ENCODE peak calls at places on chromosomes 7 and 10, in eight cellular contexts. U is left ventricle myocardium inferior; Y is Peyer's patch; I is adrenal gland; R is transverse colon; E is neuronal stem cell; Q is breast epithelium; V is effector memory CD4-positive, alpha-beta T cell. G is an unnamed sample.

GRCh38 chr10:44043646-44044368 is 341.1 kb downstream of the CXCL12 start:
- DNase-seq in E (no peak), U (no peak), V (no peak), Q (no peak), Y (no peak), I (no peak), R (no peak), G (no peak)

GRCh38 chr7:87328281-87328680 is 17.2 kb upstream of the CROT start:
- DNase-seq in I (no peak), R (no peak), Q (no peak), E (no peak), U (no peak), V (no peak), Y (no peak), G (no peak)

GRCh38 chr7:130912910-130913720 is 179.1 kb upstream of the KLF14 start:
- DNase-seq in R (peak), Y (peak), V (peak), Q (no peak), I (peak), E (no peak), U (peak), G (peak)

GRCh38 chr7:81361769-81362168 is 408.1 kb downstream of the HGF start:
- DNase-seq in V (no peak), Y (no peak), Q (no peak), U (no peak), R (no peak), I (no peak), E (no peak), G (peak)

GRCh38 chr10:5889624-5890518 is at the start of the genes ANKRD16 and FBH1:
- DNase-seq in E (peak), Q (peak), V (peak), I (peak), U (peak), R (peak), Y (peak), G (peak)

GRCh38 chr10:45135836-45136235 is 135.1 kb downstream of the ZNF22 start:
- DNase-seq in R (no peak), V (no peak), I (no peak), Q (no peak), E (no peak), U (no peak), Y (no peak), G (no peak)

GRCh38 chr7:710161-710560 is 16.3 kb upstream of the DNAAF5 start:
- DNase-seq in Q (no peak), Y (no peak), R (no peak), I (no peak), U (no peak), V (no peak), E (no peak), G (no peak)

GRCh38 chr10:66180651-66181318 is 745.1 kb upstream of the LRRTM3 start:
- DNase-seq in Q (no peak), Y (no peak), R (no peak), U (no peak), E (peak), I (no peak), V (no peak), G (no peak)

GRCh38 chr10:112557197-112557596 is 110.2 kb downstream of the VTI1A start:
- DNase-seq in Y (no peak), E (no peak), V (no peak), R (no peak), U (no peak), Q (no peak), I (no peak), G (no peak)

GRCh38 chr7:37482505-37482904 is 33.8 kb upstream of the ELMO1 start:
- DNase-seq in U (no peak), I (no peak), Q (no peak), Y (no peak), V (no peak), E (no peak), R (no peak), G (no peak)

GRCh38 chr10:127325506-127325905 is 129.1 kb upstream of the INSYN2A start:
- DNase-seq in Q (no peak), I (no peak), V (no peak), R (no peak), Y (no peak), E (no peak), U (no peak), G (no peak)

GRCh38 chr10:79488870-79489269 is 23.5 kb upstream of the EIF5AL1 start:
- DNase-seq in E (no peak), Q (no peak), I (no peak), V (no peak), R (no peak), Y (no peak), U (no peak), G (no peak)
- H3K27ac ChIP-seq in E (no peak), Q (peak), I (no peak), V (no peak), R (peak), Y (no peak), U (peak), G (no peak)

GRCh38 chr7:27126596-27127327 is 3.8 kb downstream of the HOXA4 start:
- DNase-seq in V (no peak), Y (no peak), U (no peak), Q (no peak), E (no peak), R (no peak), I (no peak), G (no peak)

GRCh38 chr7:27128034-27128433 is 2.5 kb downstream of the HOXA4 start:
- DNase-seq in Q (no peak), V (no peak), R (no peak), I (no peak), U (no peak), Y (no peak), E (no peak), G (no peak)

GRCh38 chr7:27130540-27131389 is at the start of gene HOXA4:
- DNase-seq in R (peak), Q (peak), I (peak), V (peak), U (peak), E (no peak), Y (peak), G (peak)

GRCh38 chr7:27129729-27130539 is 623 bp downstream of the HOXA4 start:
- DNase-seq in E (no peak), I (no peak), V (no peak), R (peak), U (no peak), Y (peak), Q (no peak), G (peak)

DNA sequence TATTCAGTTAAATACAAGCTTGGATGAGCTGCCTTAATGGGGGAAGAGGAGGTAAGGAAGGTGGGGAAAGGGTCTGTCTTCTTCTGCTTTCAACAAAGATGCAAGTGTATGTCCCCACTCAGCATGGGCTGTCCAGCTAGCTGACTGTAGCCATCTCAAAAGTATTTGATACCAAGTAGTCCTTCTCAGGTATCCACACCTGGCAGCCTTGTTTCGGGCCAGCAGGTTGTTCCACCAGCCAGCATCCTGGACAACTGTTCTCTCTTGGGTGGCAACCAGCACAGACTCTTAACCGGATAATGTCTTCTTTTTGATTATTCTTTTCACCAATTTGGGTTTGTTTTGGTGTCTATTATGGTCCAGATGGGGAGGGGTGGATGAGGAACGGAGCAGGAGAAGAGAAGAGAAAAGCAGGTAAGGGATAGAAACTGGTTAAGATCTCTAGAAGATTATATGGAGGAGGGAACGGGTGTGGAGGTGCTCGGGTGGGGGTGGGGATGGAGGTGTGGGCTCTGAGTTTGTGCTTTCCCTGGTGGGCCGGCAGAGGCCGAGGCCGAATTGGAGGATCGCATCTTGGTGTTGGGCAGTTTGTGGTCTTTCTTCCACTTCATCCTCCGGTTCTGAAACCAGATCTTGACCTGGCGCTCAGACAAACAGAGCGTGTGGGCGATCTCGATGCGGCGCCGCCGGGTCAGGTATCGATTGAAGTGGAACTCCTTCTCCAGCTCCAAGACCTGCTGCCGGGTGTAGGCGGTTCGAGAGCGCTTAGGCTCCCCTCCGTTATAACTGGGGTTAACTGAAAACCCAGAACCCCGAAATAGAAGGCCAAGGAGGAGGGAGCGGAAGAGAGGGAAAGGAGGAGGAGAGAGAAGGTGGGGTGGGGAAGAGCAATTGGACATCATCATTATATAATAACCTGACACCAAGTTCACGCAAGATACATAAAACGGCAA is 1.5 kb downstream of the HOXA4 start:
- DNase-seq in U (no peak), E (no peak), I (no peak), Q (no peak), Y (peak), V (no peak), R (no peak), G (no peak)
- H3K4me3 ChIP-seq in U (peak), E (no peak), I (no peak), Q (peak), Y (peak), V (no peak), R (no peak), G (no peak)

GRCh38 chr7:114930107-114930521 is 8.2 kb downstream of the MDFIC start:
- DNase-seq in Q (no peak), R (no peak), U (no peak), Y (no peak), V (no peak), I (no peak), E (peak), G (no peak)

GRCh38 chr7:114933665-114934064 is 11.8 kb downstream of the MDFIC start:
- DNase-seq in V (no peak), Y (no peak), Q (no peak), E (no peak), R (no peak), I (no peak), U (no peak), G (no peak)

GRCh38 chr7:114929570-114929969 is 7.7 kb downstream of the MDFIC start:
- DNase-seq in R (no peak), U (no peak), E (no peak), Y (no peak), Q (no peak), V (no peak), I (no peak), G (no peak)

GRCh38 chr7:114930829-114931655 is 9.1 kb downstream of the MDFIC start:
- DNase-seq in Q (no peak), I (no peak), V (no peak), U (no peak), Y (no peak), R (no peak), E (no peak), G (no peak)

DNA sequence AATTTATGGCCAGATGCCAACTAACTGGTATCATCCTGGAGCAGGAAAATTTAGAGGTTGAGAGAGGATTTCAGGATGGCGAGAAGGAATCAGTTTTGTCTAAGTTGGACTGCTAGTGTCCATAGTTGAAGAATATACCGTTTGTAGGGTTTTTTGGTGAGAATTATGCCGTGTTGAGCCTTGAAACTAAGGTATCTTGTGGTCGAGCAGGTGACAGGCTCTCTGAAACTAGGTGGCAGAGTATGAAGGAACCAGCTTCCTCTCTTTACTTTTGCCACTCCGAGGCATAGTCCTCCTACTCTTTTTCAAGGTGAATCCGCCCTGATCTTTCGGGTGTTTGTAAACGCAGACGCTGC is 9.7 kb downstream of the MDFIC start:
- DNase-seq in V (peak), Y (no peak), E (no peak), I (no peak), R (peak), U (no peak), Q (no peak), G (peak)
- H3K27ac ChIP-seq in V (peak), Y (no peak), E (no peak), I (no peak), R (peak), U (no peak), Q (no peak), G (peak)

GRCh38 chr7:78175744-78176143 is 377.2 kb downstream of the PHTF2 start:
- DNase-seq in I (no peak), Y (no peak), E (no peak), R (no peak), U (no peak), Q (no peak), V (no peak), G (no peak)
- H3K4me3 ChIP-seq in I (no peak), Y (no peak), E (no peak), R (no peak), U (no peak), Q (no peak), V (no peak), G (no peak)

GRCh38 chr7:51645707-51646298 is 329.2 kb upstream of the COBL start:
- DNase-seq in E (no peak), I (no peak), Q (no peak), Y (no peak), U (no peak), R (no peak), V (no peak), G (no peak)
- H3K27ac ChIP-seq in E (no peak), I (no peak), Q (no peak), Y (no peak), U (no peak), R (no peak), V (no peak), G (no peak)

G was measured in CD4-positive, alpha-beta memory T cell.